ENCODE peak calls at places on chromosomes 11 and 22, in six cellular contexts. One of them, this sample, is unnamed.

GRCh38 chr22:29148826-29149225 is 56.9 kb upstream of the EMID1 start:
- DNase-seq in spleen: peak; percentile 48
- DNase-seq in Peyer's patch: peak; percentile 40
- DNase-seq in OCI-LY7: no peak
- DNase-seq in tibial artery: peak; percentile 40
- DNase-seq in colonic mucosa: no peak
- DNase-seq in this sample: no peak

GRCh38 chr11:77106321-77106720 is 3.7 kb downstream of the OMP start:
- DNase-seq in OCI-LY7: no peak
- DNase-seq in spleen: no peak
- DNase-seq in Peyer's patch: peak; percentile 73
- DNase-seq in colonic mucosa: peak; percentile 64
- DNase-seq in tibial artery: no peak
- DNase-seq in this sample: no peak

GRCh38 chr11:134333951-134334350 is 2.2 kb downstream of the GLB1L2 start:
- DNase-seq in tibial artery: no peak
- DNase-seq in spleen: no peak
- DNase-seq in Peyer's patch: no peak
- DNase-seq in colonic mucosa: no peak
- DNase-seq in OCI-LY7: no peak
- DNase-seq in this sample: no peak

GRCh38 chr11:67117667-67118058 is 1.4 kb upstream of the KDM2A start:
- DNase-seq in OCI-LY7: no peak
- DNase-seq in Peyer's patch: peak; percentile 57
- DNase-seq in colonic mucosa: peak; percentile 38
- DNase-seq in tibial artery: peak; percentile 58
- DNase-seq in spleen: peak; percentile 90
- DNase-seq in this sample: no peak

GRCh38 chr22:39341179-39341578 is 8.6 kb upstream of the SYNGR1 start:
- DNase-seq in tibial artery: no peak
- DNase-seq in spleen: no peak
- DNase-seq in colonic mucosa: no peak
- DNase-seq in Peyer's patch: no peak
- DNase-seq in OCI-LY7: no peak
- DNase-seq in this sample: no peak

GRCh38 chr11:78061921-78062311 is 1.7 kb upstream of the THRSP start:
- DNase-seq in colonic mucosa: no peak
- DNase-seq in spleen: no peak
- DNase-seq in OCI-LY7: no peak
- DNase-seq in Peyer's patch: no peak
- DNase-seq in tibial artery: no peak
- DNase-seq in this sample: no peak

GRCh38 chr22:33325232-33326004 is 267.2 kb upstream of the SYN3 start:
- DNase-seq in colonic mucosa: peak; percentile 27
- DNase-seq in spleen: no peak
- DNase-seq in OCI-LY7: peak; percentile 77
- DNase-seq in tibial artery: no peak
- DNase-seq in Peyer's patch: no peak
- DNase-seq in this sample: no peak

GRCh38 chr11:128845334-128845780 is 21.7 kb downstream of the KCNJ1 start:
- DNase-seq in tibial artery: no peak
- DNase-seq in colonic mucosa: no peak
- DNase-seq in Peyer's patch: no peak
- DNase-seq in OCI-LY7: peak; percentile 78
- DNase-seq in spleen: no peak
- DNase-seq in this sample: no peak

GRCh38 chr11:86978756-86979608 is 23.8 kb upstream of the FZD4 start:
- DNase-seq in OCI-LY7: peak; percentile 54
- DNase-seq in spleen: no peak
- DNase-seq in Peyer's patch: no peak
- DNase-seq in colonic mucosa: no peak
- DNase-seq in tibial artery: no peak
- DNase-seq in this sample: no peak

GRCh38 chr22:32469799-32470212 is 4.8 kb upstream of the FBXO7 start:
- DNase-seq in OCI-LY7: no peak
- DNase-seq in tibial artery: no peak
- DNase-seq in colonic mucosa: no peak
- DNase-seq in spleen: no peak
- DNase-seq in Peyer's patch: no peak
- DNase-seq in this sample: peak; percentile 71

GRCh38 chr11:117907276-117908110 is 21.7 kb downstream of the TMPRSS13 start:
- DNase-seq in Peyer's patch: peak; percentile 91
- DNase-seq in spleen: peak; percentile 85
- DNase-seq in colonic mucosa: peak; percentile 94
- DNase-seq in OCI-LY7: peak; percentile 34
- DNase-seq in tibial artery: peak; percentile 77
- DNase-seq in this sample: peak; percentile 97

GRCh38 chr11:95700471-95700817 is 89.1 kb downstream of the FAM76B start:
- DNase-seq in spleen: no peak
- DNase-seq in colonic mucosa: no peak
- DNase-seq in Peyer's patch: no peak
- DNase-seq in OCI-LY7: no peak
- DNase-seq in tibial artery: no peak
- DNase-seq in this sample: no peak

GRCh38 chr22:21013742-21014201 is 1.2 kb upstream of the P2RX6 start:
- DNase-seq in colonic mucosa: no peak
- DNase-seq in Peyer's patch: no peak
- DNase-seq in tibial artery: no peak
- DNase-seq in OCI-LY7: no peak
- DNase-seq in spleen: no peak
- DNase-seq in this sample: no peak

GRCh38 chr11:17445240-17445795 is 31.3 kb downstream of the ABCC8 start:
- DNase-seq in spleen: no peak
- DNase-seq in colonic mucosa: no peak
- DNase-seq in OCI-LY7: no peak
- DNase-seq in tibial artery: no peak
- DNase-seq in Peyer's patch: no peak
- DNase-seq in this sample: no peak

GRCh38 chr11:788009-788640 is 1.8 kb downstream of the CEND1 start:
- DNase-seq in tibial artery: no peak
- DNase-seq in spleen: no peak
- DNase-seq in Peyer's patch: no peak
- DNase-seq in colonic mucosa: no peak
- DNase-seq in OCI-LY7: peak; percentile 45
- DNase-seq in this sample: no peak

GRCh38 chr22:20111045-20111688 is 4.7 kb upstream of the RANBP1 start:
- DNase-seq in colonic mucosa: no peak
- DNase-seq in OCI-LY7: peak; percentile 67
- DNase-seq in Peyer's patch: no peak
- DNase-seq in tibial artery: no peak
- DNase-seq in spleen: peak; percentile 67
- DNase-seq in this sample: peak; percentile 74

GRCh38 chr22:45064313-45065268 is 54.8 kb upstream of the PHF21B start:
- DNase-seq in tibial artery: no peak
- DNase-seq in OCI-LY7: no peak
- DNase-seq in colonic mucosa: no peak
- DNase-seq in spleen: no peak
- DNase-seq in Peyer's patch: no peak
- DNase-seq in this sample: no peak

GRCh38 chr11:36394056-36394455 is 98.0 kb downstream of the PRR5L start:
- DNase-seq in tibial artery: no peak
- DNase-seq in spleen: no peak
- DNase-seq in Peyer's patch: no peak
- DNase-seq in OCI-LY7: no peak
- DNase-seq in colonic mucosa: no peak
- DNase-seq in this sample: no peak

GRCh38 chr11:107743161-107743560 is 31.3 kb upstream of the SLN start:
- DNase-seq in Peyer's patch: no peak
- DNase-seq in colonic mucosa: no peak
- DNase-seq in tibial artery: no peak
- DNase-seq in spleen: no peak
- DNase-seq in OCI-LY7: no peak
- DNase-seq in this sample: no peak

GRCh38 chr11:45606514-45607024 is 58.9 kb downstream of the CHST1 start:
- DNase-seq in OCI-LY7: no peak
- DNase-seq in colonic mucosa: no peak
- DNase-seq in Peyer's patch: no peak
- DNase-seq in tibial artery: no peak
- DNase-seq in spleen: no peak
- DNase-seq in this sample: peak; percentile 13

GRCh38 chr11:12285106-12285505 is 92.3 kb upstream of the PARVA start:
- DNase-seq in colonic mucosa: peak; percentile 10
- DNase-seq in tibial artery: no peak
- DNase-seq in spleen: no peak
- DNase-seq in Peyer's patch: no peak
- DNase-seq in OCI-LY7: no peak
- DNase-seq in this sample: no peak

GRCh38 chr11:123472236-123472935 is 42.3 kb downstream of the GRAMD1B start:
- DNase-seq in spleen: no peak
- DNase-seq in tibial artery: no peak
- DNase-seq in Peyer's patch: peak; percentile 6
- DNase-seq in colonic mucosa: no peak
- DNase-seq in OCI-LY7: no peak
- DNase-seq in this sample: peak; percentile 59

GRCh38 chr11:33706961-33707360 is 6.3 kb upstream of the C11orf91 start:
- DNase-seq in spleen: no peak
- DNase-seq in tibial artery: no peak
- DNase-seq in Peyer's patch: no peak
- DNase-seq in OCI-LY7: no peak
- DNase-seq in colonic mucosa: no peak
- DNase-seq in this sample: no peak

GRCh38 chr11:46117842-46118241 is 3.4 kb downstream of the PHF21A start:
- DNase-seq in spleen: no peak
- DNase-seq in tibial artery: no peak
- DNase-seq in colonic mucosa: no peak
- DNase-seq in OCI-LY7: peak; percentile 44
- DNase-seq in Peyer's patch: no peak
- DNase-seq in this sample: no peak

GRCh38 chr11:33868646-33869461 is 23.0 kb downstream of the LMO2 start:
- DNase-seq in colonic mucosa: no peak
- DNase-seq in Peyer's patch: no peak
- DNase-seq in tibial artery: no peak
- DNase-seq in spleen: peak; percentile 85
- DNase-seq in OCI-LY7: no peak
- DNase-seq in this sample: no peak

GRCh38 chr11:113906038-113906437 is 1.4 kb downstream of the HTR3B start:
- DNase-seq in tibial artery: no peak
- DNase-seq in OCI-LY7: no peak
- DNase-seq in spleen: no peak
- DNase-seq in colonic mucosa: peak; percentile 68
- DNase-seq in Peyer's patch: peak; percentile 59
- DNase-seq in this sample: peak; percentile 44

GRCh38 chr11:57935402-57936049 is 88.2 kb upstream of the OR9Q1 start:
- DNase-seq in tibial artery: no peak
- DNase-seq in OCI-LY7: no peak
- DNase-seq in Peyer's patch: no peak
- DNase-seq in spleen: no peak
- DNase-seq in colonic mucosa: no peak
- DNase-seq in this sample: no peak

GRCh38 chr11:3058753-3059664 is 1.8 kb upstream of the CARS1 start:
- DNase-seq in Peyer's patch: no peak
- DNase-seq in spleen: no peak
- DNase-seq in OCI-LY7: peak; percentile 37
- DNase-seq in tibial artery: no peak
- DNase-seq in colonic mucosa: no peak
- DNase-seq in this sample: no peak

GRCh38 chr11:92455221-92455790 is 230.7 kb downstream of the FAT3 start:
- DNase-seq in tibial artery: no peak
- DNase-seq in OCI-LY7: no peak
- DNase-seq in colonic mucosa: no peak
- DNase-seq in spleen: no peak
- DNase-seq in Peyer's patch: no peak
- DNase-seq in this sample: peak; percentile 18

GRCh38 chr22:48717883-48718817 is 1109.5 kb downstream of the BRD1 start:
- DNase-seq in tibial artery: peak; percentile 49
- DNase-seq in colonic mucosa: no peak
- DNase-seq in Peyer's patch: no peak
- DNase-seq in OCI-LY7: no peak
- DNase-seq in spleen: peak; percentile 56
- DNase-seq in this sample: no peak

GRCh38 chr22:26066534-26066933 is 102.7 kb upstream of the SEZ6L start:
- DNase-seq in spleen: no peak
- DNase-seq in colonic mucosa: no peak
- DNase-seq in OCI-LY7: no peak
- DNase-seq in tibial artery: no peak
- DNase-seq in Peyer's patch: no peak
- DNase-seq in this sample: no peak

DNA sequence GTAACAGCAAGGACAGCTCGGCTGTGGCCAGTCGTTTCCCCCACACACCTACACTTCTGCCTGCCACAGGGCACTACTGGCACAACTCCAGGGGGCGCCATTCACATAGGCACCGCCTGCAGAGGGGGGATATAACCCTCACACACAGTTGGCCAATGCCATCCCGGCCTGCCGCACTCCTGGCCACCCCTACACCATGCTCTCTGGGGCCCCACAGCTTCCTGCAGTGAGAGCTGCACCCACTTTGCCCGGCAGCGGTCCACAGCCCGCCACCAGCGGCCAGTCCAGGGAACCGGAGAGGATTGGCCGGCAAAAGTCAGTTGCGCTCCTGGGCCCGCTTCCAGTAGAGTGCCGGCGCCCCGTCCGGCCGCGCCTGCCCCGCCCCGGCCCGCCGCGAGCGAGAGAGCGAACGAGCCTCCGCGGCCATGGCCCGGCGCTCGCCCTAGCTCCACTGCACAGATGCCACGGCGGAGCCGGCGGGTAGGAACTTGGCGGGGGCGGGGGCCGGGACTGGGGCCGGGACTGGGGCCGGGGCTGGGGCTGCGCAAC is 25.6 kb upstream of the SUSD2 start:
- DNase-seq in tibial artery: peak; percentile 93
- DNase-seq in spleen: peak; percentile 94
- DNase-seq in OCI-LY7: peak; percentile 68
- DNase-seq in Peyer's patch: peak; percentile 84
- DNase-seq in colonic mucosa: peak; percentile 78
- DNase-seq in this sample: peak; percentile 62
- TF ChIP-seq CTCF in tibial artery: peak; percentile 43
- TF ChIP-seq CTCF in spleen: no peak
- TF ChIP-seq CTCF in OCI-LY7: peak; percentile 85
- TF ChIP-seq CTCF in Peyer's patch: peak; percentile 45
- TF ChIP-seq CTCF in colonic mucosa: peak; percentile 10
- TF ChIP-seq CTCF in this sample: peak; percentile 58

GRCh38 chr11:111039982-111040381 is 205.5 kb upstream of the POU2AF2 start:
- DNase-seq in colonic mucosa: no peak
- DNase-seq in spleen: no peak
- DNase-seq in OCI-LY7: peak; percentile 32
- DNase-seq in Peyer's patch: no peak
- DNase-seq in tibial artery: no peak
- DNase-seq in this sample: no peak
- H3K4me1 ChIP-seq in colonic mucosa: no peaks in the 10 kb centered on the region
- H3K4me1 ChIP-seq in spleen: peaks cover 2% of the 10 kb centered on the region
- H3K4me1 ChIP-seq in OCI-LY7: peaks cover 12% of the 10 kb centered on the region
- H3K4me1 ChIP-seq in Peyer's patch: no peaks in the 10 kb centered on the region
- H3K4me1 ChIP-seq in tibial artery: no peaks in the 10 kb centered on the region
- H3K4me1 ChIP-seq in this sample: no peaks in the 10 kb centered on the region

GRCh38 chr11:44310198-44310455 is 188 bp upstream of the ALX4 start:
- DNase-seq in OCI-LY7: no peak
- DNase-seq in tibial artery: no peak
- DNase-seq in colonic mucosa: no peak
- DNase-seq in Peyer's patch: no peak
- DNase-seq in spleen: no peak
- DNase-seq in this sample: no peak
- TF ChIP-seq CTCF in OCI-LY7: no peak
- TF ChIP-seq CTCF in tibial artery: no peak
- TF ChIP-seq CTCF in colonic mucosa: no peak
- TF ChIP-seq CTCF in Peyer's patch: no peak
- TF ChIP-seq CTCF in spleen: no peak
- TF ChIP-seq CTCF in this sample: no peak

GRCh38 chr11:83006877-83007330 is 64.8 kb downstream of the RAB30 start:
- DNase-seq in spleen: no peak
- DNase-seq in Peyer's patch: no peak
- DNase-seq in OCI-LY7: peak; percentile 25
- DNase-seq in tibial artery: no peak
- DNase-seq in colonic mucosa: no peak
- DNase-seq in this sample: peak; percentile 32
- H3K4me1 ChIP-seq in spleen: peaks cover 67% of the 10 kb centered on the region
- H3K4me1 ChIP-seq in Peyer's patch: peaks cover 6% of the 10 kb centered on the region
- H3K4me1 ChIP-seq in OCI-LY7: peaks cover 47% of the 10 kb centered on the region
- H3K4me1 ChIP-seq in tibial artery: peaks cover 35% of the 10 kb centered on the region
- H3K4me1 ChIP-seq in colonic mucosa: no peaks in the 10 kb centered on the region
- H3K4me1 ChIP-seq in this sample: peaks cover 28% of the 10 kb centered on the region

This sample was measured in BE2C.